ENCODE peak calls at places on chromosome 18, in four cellular contexts. F is IMR-90, U is H9, P is H1. L is an unnamed sample.

GRCh38 chr18:72700961-72701710 is 157.0 kb upstream of the CBLN2 start:
- DNase-seq in U (no peak), F (peak), P (no peak), L (peak)

GRCh38 chr18:62802523-62802922 is 87.2 kb downstream of the PHLPP1 start:
- DNase-seq in F (no peak), P (no peak), U (no peak), L (no peak)

GRCh38 chr18:52682260-52682659 is 342.3 kb downstream of the DCC start:
- DNase-seq in P (peak), U (peak), F (no peak), L (peak)

GRCh38 chr18:24862225-24862893 is 401.9 kb downstream of the HRH4 start:
- DNase-seq in F (no peak), U (peak), P (no peak), L (peak)

GRCh38 chr18:11320981-11321380 is 171.6 kb upstream of the PIEZO2 start:
- DNase-seq in P (no peak), F (peak), U (no peak), L (no peak)

GRCh38 chr18:52341617-52342381 is 1.8 kb downstream of the DCC start:
- DNase-seq in U (peak), F (no peak), P (no peak), L (peak)

GRCh38 chr18:32372381-32373061 is 98.2 kb downstream of the GAREM1 start:
- DNase-seq in U (no peak), P (no peak), F (no peak), L (peak)

GRCh38 chr18:29226201-29226600 is 1049.3 kb upstream of the CDH2 start:
- DNase-seq in F (peak), U (no peak), P (no peak), L (no peak)

GRCh38 chr18:78914586-78914935 is 65.1 kb upstream of the SALL3 start:
- DNase-seq in P (no peak), F (no peak), U (no peak), L (no peak)

GRCh38 chr18:51668101-51668500 is 470.6 kb upstream of the MEX3C start:
- DNase-seq in F (peak), U (peak), P (no peak), L (peak)

GRCh38 chr18:49849331-49850217 is 36.2 kb upstream of the ACAA2 start:
- DNase-seq in F (peak), P (peak), U (peak), L (peak)

GRCh38 chr18:26621161-26622026 is 73.0 kb upstream of the KCTD1 start:
- DNase-seq in P (peak), U (peak), F (no peak), L (peak)

GRCh38 chr18:35888329-35888728 is 84.2 kb upstream of the RMP24 start:
- DNase-seq in P (no peak), U (no peak), F (no peak), L (no peak)

GRCh38 chr18:48679236-48679635 is 140.4 kb downstream of the CTIF start:
- DNase-seq in P (no peak), U (no peak), F (no peak), L (no peak)

GRCh38 chr18:48682768-48683167 is 143.9 kb downstream of the CTIF start:
- DNase-seq in F (no peak), U (no peak), P (no peak), L (no peak)

GRCh38 chr18:48683197-48683596 is 144.4 kb downstream of the CTIF start:
- DNase-seq in F (no peak), P (no peak), U (no peak), L (no peak)

GRCh38 chr18:48680339-48680738 is 141.5 kb downstream of the CTIF start:
- DNase-seq in P (no peak), F (no peak), U (no peak), L (no peak)

DNA sequence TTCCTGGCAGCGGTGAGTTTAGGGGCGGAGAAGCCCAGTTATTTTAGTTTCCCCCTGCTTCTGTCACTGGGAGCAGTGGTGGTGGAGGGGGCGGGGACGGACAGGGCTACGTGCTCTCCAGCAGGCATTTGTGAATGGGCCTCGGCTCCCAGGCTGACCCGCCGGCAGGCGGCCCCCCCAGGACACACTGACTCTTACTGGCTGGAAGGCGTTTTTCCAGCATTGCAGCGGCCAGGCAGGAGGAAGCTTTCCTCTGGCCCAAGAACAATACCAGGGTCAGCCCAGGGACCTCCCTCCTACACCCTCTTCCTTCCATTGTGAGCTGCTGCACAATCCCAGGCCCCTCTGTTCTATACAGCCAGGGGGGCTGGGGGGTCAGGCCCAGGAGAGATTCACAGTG is 142.0 kb downstream of the CTIF start:
- DNase-seq in F (no peak), U (no peak), P (no peak), L (no peak)
- H4K5ac ChIP-seq in F (no peak), U (no peak), P (no peak), L (no peak)

GRCh38 chr18:63843008-63843407 is 44.5 kb upstream of the SERPINB2 start:
- DNase-seq in P (no peak), U (no peak), F (no peak), L (no peak)
- H4K5ac ChIP-seq in P (no peak), U (no peak), F (no peak), L (no peak)

GRCh38 chr18:58196881-58197872 is 153.2 kb downstream of the NEDD4L start:
- DNase-seq in P (no peak), F (no peak), U (no peak), L (no peak)
- H4K5ac ChIP-seq in P (no peak), F (no peak), U (no peak), L (no peak)

GRCh38 chr18:77054606-77055428 is 77.8 kb downstream of the MBP start:
- DNase-seq in F (peak), P (peak), U (peak), L (peak)
- H4K5ac ChIP-seq in F (peak), P (no peak), U (no peak), L (no peak)

GRCh38 chr18:76387608-76388007 is 107.4 kb downstream of the ZNF516 start:
- DNase-seq in P (no peak), F (no peak), U (no peak), L (no peak)
- H4K5ac ChIP-seq in P (no peak), F (no peak), U (no peak), L (no peak)

DNA sequence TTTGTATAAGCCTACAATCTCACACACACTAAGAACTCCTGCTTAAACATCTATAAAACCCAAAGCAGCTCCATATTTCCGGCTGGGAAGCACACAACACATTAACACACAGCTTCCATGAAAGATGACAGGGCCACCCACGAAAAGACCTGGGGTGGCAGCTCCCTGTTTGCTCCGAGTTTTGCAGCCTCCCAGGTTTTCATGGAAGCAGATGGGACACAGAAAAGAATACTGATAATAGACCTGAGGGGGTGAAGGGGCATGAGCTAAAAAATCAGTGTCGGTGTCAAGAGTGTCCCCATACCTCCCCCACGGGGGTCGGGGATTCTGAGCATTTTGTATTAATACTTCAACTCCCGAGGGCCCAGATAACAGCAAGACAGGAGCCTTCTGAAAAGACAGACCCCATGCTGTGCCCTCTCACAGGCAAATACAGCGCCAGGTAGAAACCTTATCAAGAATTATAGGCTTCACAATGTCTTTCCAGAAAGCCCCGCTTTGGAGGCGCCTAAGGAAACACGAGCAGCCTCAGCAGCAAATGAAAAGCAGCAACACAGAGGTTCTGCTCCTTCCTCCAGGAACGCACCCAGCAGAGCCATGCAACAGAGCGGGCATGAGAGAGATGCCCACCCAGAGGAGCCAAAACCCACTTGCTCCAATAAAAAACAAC is 50.5 kb downstream of the ZNF516 start:
- DNase-seq in U (no peak), F (no peak), P (no peak), L (no peak)
- H4K5ac ChIP-seq in U (no peak), F (no peak), P (no peak), L (no peak)

GRCh38 chr18:799943-800342 is 12.1 kb downstream of the YES1 start:
- DNase-seq in F (no peak), P (no peak), U (no peak), L (no peak)
- H4K5ac ChIP-seq in F (no peak), P (no peak), U (no peak), L (no peak)